ENCODE peak calls at places on chromosomes 12 and 14, in five cellular contexts. Y is tibial nerve, W is lower leg skin, D is fibroblast of mammary gland, C is lung. L is an unnamed sample.

GRCh38 chr14:45891417-45892080 is 638.5 kb upstream of the MIS18BP1 start:
- DNase-seq in Y (no peak), W (no peak), D (no peak), C (no peak), L (no peak)

GRCh38 chr12:16788888-16789790 is 183.2 kb upstream of the LMO3 start:
- DNase-seq in Y (no peak), W (no peak), D (no peak), C (no peak), L (no peak)

GRCh38 chr12:94795520-94795919 is 145.2 kb upstream of the TMCC3 start:
- DNase-seq in Y (no peak), W (no peak), D (peak; percentile 67), C (no peak), L (no peak)

GRCh38 chr12:76976777-76977465 is 88.4 kb downstream of the E2F7 start:
- DNase-seq in Y (no peak), W (no peak), D (peak; percentile 45), C (no peak), L (no peak)

GRCh38 chr14:29608861-29609260 is 318.8 kb downstream of the PRKD1 start:
- DNase-seq in Y (no peak), W (no peak), D (no peak), C (no peak), L (no peak)

GRCh38 chr12:97912943-97913342 is 450.3 kb downstream of the RMST start:
- DNase-seq in Y (peak; percentile 30), W (no peak), D (peak; percentile 77), C (no peak), L (no peak)

GRCh38 chr12:97556201-97556824 is 93.7 kb downstream of the RMST start:
- DNase-seq in Y (no peak), W (no peak), D (peak; percentile 6), C (peak; percentile 60), L (no peak)

GRCh38 chr12:43281563-43281962 is 270.4 kb downstream of the ADAMTS20 start:
- DNase-seq in Y (no peak), W (no peak), D (no peak), C (no peak), L (no peak)

GRCh38 chr14:71454010-71454409 is 478.2 kb upstream of the RGS6 start:
- DNase-seq in Y (no peak), W (no peak), D (no peak), C (no peak), L (no peak)

GRCh38 chr12:1851126-1851791 is 30.9 kb downstream of the LRTM2 start:
- DNase-seq in Y (no peak), W (no peak), D (peak; percentile 78), C (no peak), L (no peak)

GRCh38 chr14:55221186-55221585 is 29.8 kb upstream of the DLGAP5 start:
- DNase-seq in Y (no peak), W (no peak), D (peak; percentile 81), C (no peak), L (no peak)

GRCh38 chr12:65818454-65819382 is 5.6 kb upstream of the HMGA2 start:
- DNase-seq in Y (no peak), W (no peak), D (no peak), C (no peak), L (no peak)

GRCh38 chr14:76904100-76904739 is 78.0 kb downstream of the LRRC74A start:
- DNase-seq in Y (no peak), W (no peak), D (peak; percentile 97), C (no peak), L (no peak)

GRCh38 chr12:104669057-104669770 is 212.5 kb downstream of the CHST11 start:
- DNase-seq in Y (no peak), W (no peak), D (no peak), C (peak; percentile 56), L (no peak)
- TF ChIP-seq CTCF in Y (peak; percentile 33), W (no peak), D (peak; percentile 29), C (no peak), L (no peak)

GRCh38 chr12:111482464-111482863 is 76.7 kb downstream of the SH2B3 start:
- DNase-seq in Y (no peak), W (no peak), D (no peak), C (no peak), L (no peak)
- TF ChIP-seq CTCF in Y (no peak), W (no peak), D (peak; percentile 17), C (no peak), L (no peak)

GRCh38 chr12:21941522-21942376 is 523 bp upstream of the ABCC9 start:
- DNase-seq in Y (peak; percentile 33), W (peak; percentile 89), D (peak; percentile 69), C (peak; percentile 51), L (no peak)
- TF ChIP-seq CTCF in Y (no peak), W (no peak), D (peak; percentile 54), C (no peak), L (no peak)

GRCh38 chr12:57522887-57523705 is 472 bp downstream of the MBD6 start:
- DNase-seq in Y (peak; percentile 43), W (peak; percentile 93), D (no peak), C (peak; percentile 76), L (peak; percentile 66)

GRCh38 chr12:57521475-57522018 is 1.1 kb upstream of the MBD6 start:
- DNase-seq in Y (peak; percentile 47), W (peak; percentile 88), D (no peak), C (no peak), L (peak; percentile 53)

GRCh38 chr12:57523706-57524614 is 1.3 kb downstream of the MBD6 start:
- DNase-seq in Y (no peak), W (peak; percentile 84), D (no peak), C (no peak), L (no peak)

GRCh38 chr12:57520008-57520726 is at the start of gene DDIT3:
- DNase-seq in Y (peak; percentile 99), W (peak; percentile 100), D (peak; percentile 97), C (peak; percentile 99), L (peak; percentile 98)

GRCh38 chr12:57522019-57522886 is at the start of gene MBD6:
- DNase-seq in Y (peak; percentile 84), W (peak; percentile 98), D (peak; percentile 90), C (peak; percentile 95), L (peak; percentile 89)
- TF ChIP-seq CTCF in Y (no peak), W (no peak), D (no peak), C (no peak), L (no peak)

DNA sequence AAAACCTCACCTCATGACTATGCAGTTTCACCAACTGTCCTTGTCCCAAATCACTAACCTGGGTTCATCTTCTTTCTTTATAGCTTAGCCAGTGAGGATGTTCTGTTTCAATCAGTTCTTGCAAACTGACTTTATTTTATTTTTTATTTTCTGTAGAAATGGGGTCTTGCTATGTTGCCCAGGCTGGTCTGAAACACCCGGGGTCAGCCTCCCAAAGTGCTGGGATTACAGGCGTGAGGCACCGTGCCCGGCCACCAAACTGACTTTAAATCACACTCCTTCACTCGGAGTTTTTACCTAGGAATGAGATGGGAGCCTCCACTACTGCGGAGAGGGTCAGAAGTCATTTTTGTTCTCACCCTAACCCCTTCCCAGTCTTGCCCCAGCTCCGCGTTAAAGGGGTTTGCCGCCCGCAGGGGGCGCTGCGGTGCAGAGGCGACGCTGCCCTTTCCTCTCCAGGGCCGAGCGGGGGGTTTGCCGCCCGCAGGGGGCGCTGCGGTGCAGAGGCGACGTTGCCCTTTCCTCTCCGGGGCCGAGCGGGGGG is 7.0 kb upstream of the B4GALNT3 start:
- DNase-seq in Y (no peak), W (no peak), D (no peak), C (no peak), L (no peak)
- TF ChIP-seq CTCF in Y (no peak), W (no peak), D (no peak), C (no peak), L (peak; percentile 49)

DNA sequence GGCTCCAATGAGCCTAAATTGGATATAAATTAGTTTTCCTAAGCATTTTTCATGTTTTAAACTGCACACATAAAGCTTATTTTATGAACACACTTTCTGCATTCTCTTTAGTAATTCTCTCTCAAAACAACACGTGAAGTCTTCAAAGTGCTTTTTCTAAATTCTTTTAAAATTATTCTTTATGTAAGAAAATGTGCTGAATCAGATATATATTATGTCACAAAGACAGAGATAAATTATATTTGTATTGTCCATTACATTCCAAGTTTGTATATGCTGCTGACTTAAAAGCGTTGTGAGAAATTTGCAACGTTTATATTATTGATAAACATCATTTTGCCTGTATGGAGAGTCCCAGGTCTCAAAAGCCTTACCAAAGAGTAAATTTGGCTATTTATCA is 465.2 kb downstream of the BCAT1 start:
- DNase-seq in Y (no peak), W (no peak), D (no peak), C (no peak), L (no peak)
- TF ChIP-seq CTCF in Y (no peak), W (no peak), D (no peak), C (no peak), L (no peak)

DNA sequence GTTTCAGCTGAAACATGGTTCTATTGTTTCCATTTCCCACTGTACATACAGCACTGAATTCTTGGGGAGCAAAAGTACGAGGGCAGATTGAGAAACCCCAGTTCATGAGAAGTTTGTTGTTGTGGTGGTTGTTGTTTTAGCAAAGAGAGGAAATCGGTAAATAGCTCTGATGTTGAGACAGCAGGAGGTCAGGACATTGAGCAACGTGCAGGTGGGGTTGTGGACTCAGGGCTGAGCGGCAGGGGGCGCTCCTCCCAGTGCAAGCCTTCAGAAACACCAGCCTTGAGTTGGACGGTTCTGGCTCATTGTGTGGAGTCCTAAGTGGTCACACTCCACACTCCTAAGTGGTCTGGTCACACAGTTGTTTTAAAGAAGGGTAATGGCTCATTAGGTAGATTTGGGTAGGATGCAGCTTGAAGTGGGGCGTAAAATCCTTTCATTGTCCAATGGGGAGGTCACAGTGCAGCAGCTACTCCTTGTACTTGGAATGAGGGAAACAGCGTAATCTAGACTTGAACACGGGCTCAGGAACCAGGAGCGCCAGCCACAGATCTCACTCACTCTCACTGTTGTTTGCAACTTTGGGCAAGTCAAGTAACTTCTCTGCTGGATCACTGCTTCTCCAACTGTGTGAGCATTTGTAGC is 14.5 kb upstream of the PWP1 start:
- DNase-seq in Y (no peak), W (no peak), D (peak; percentile 12), C (no peak), L (no peak)
- TF ChIP-seq CTCF in Y (peak; percentile 34), W (no peak), D (peak; percentile 58), C (peak; percentile 21), L (no peak)

DNA sequence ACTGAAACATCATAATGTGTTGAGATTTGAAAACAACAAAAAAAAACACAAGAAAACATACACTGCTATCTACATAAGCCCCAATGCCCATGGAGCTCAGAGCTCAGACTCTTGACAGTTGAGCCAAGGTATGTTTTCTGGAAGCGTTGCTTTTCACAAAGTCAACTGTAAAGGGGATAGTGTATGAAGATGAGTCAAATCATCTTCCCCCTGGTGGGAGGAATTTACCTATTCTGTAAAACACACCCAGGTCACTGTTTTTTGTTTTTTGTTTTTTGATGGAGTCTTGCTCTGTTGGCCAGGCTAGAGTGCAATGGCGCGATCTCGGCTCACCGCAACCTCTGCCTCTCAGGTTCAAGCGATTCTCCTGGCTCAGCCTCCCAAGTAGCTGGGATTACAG is 361.4 kb upstream of the DIO2 start:
- DNase-seq in Y (no peak), W (no peak), D (no peak), C (no peak), L (no peak)
- TF ChIP-seq CTCF in Y (no peak), W (no peak), D (peak; percentile 7), C (no peak), L (no peak)

DNA sequence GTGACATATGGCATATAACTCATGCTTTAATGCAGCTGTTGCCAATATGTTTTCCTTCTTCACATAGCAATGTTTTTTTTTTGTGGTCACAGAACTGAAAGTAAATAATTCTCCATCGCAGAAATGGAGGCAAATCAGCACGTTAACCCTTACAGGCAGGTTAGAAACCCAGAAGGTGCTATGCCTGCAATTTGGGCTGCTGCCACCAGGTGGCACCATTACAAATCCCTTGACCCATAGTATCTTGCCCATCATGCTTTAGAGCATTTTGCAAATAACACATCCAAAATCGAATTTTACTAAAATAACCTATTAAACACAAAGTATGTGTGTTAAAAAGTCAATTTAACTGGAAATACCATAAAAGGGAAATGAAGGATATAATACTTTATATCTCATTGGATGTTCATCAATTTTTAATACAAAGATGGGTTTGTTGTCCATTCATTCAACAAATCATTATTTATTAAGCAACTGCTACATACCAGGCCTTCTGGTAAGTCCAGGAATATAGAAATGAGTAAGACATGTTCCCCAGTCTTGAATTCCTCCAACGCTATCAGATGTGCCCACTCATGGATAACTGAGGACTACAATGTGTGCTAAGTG is 340.1 kb downstream of the GLT1D1 start:
- DNase-seq in Y (no peak), W (no peak), D (peak; percentile 5), C (no peak), L (no peak)
- TF ChIP-seq CTCF in Y (no peak), W (no peak), D (peak; percentile 59), C (peak; percentile 4), L (peak; percentile 57)